ENCODE peak calls at places on chromosomes 6 and 20, in five cellular contexts. Y is A549, M is lung, E is lower lobe of right lung, L is pancreas. U is an unnamed sample.

GRCh38 chr20:48763183-48764030 is 64.4 kb downstream of the PREX1 start:
- ATAC-seq in Y (no peak), M (no peak), E (peak), L (no peak), U (peak)

GRCh38 chr20:57006411-57007170 is 259.9 kb downstream of the BMP7 start:
- ATAC-seq in Y (peak), M (no peak), E (no peak), L (no peak), U (no peak)

GRCh38 chr6:78909391-78909790 is 42.0 kb downstream of the IRAK1BP1 start:
- ATAC-seq in Y (no peak), M (no peak), E (peak), L (peak), U (peak)

GRCh38 chr6:340991-341827 is 48.9 kb downstream of the DUSP22 start:
- ATAC-seq in Y (no peak), M (peak), E (peak), L (peak), U (peak)

GRCh38 chr20:25543068-25543467 is 42.3 kb downstream of the NINL start:
- ATAC-seq in Y (peak), M (no peak), E (no peak), L (no peak), U (no peak)

GRCh38 chr6:41498968-41499599 is 47.1 kb upstream of the FOXP4 start:
- ATAC-seq in Y (no peak), M (no peak), E (no peak), L (peak), U (no peak)

GRCh38 chr6:32113386-32114352 is 4.5 kb upstream of the TNXB start:
- ATAC-seq in Y (peak), M (peak), E (peak), L (peak), U (peak)

GRCh38 chr6:24891004-24891403 is 44.8 kb downstream of the RIPOR2 start:
- ATAC-seq in Y (no peak), M (no peak), E (no peak), L (no peak), U (no peak)

GRCh38 chr20:972256-972655 is 29.9 kb downstream of the RSPO4 start:
- ATAC-seq in Y (peak), M (no peak), E (no peak), L (no peak), U (no peak)

GRCh38 chr20:58869662-58870227 is 17.2 kb downstream of the GNAS start:
- ATAC-seq in Y (peak), M (no peak), E (no peak), L (no peak), U (no peak)

GRCh38 chr6:96491926-96492325 is 29.7 kb upstream of the UFL1 start:
- ATAC-seq in Y (no peak), M (no peak), E (no peak), L (no peak), U (no peak)

GRCh38 chr6:42200035-42200434 is 5.3 kb upstream of the GUCA1B start:
- ATAC-seq in Y (peak), M (peak), E (peak), L (peak), U (peak)

GRCh38 chr20:21862958-21863357 is 157.5 kb downstream of the PAX1 start:
- ATAC-seq in Y (no peak), M (no peak), E (peak), L (no peak), U (no peak)

GRCh38 chr6:158777510-158777909 is 41.7 kb downstream of the EZR start:
- ATAC-seq in Y (no peak), M (no peak), E (no peak), L (no peak), U (no peak)

GRCh38 chr6:4849628-4850027 is 73.4 kb downstream of the CDYL start:
- ATAC-seq in Y (no peak), M (no peak), E (no peak), L (no peak), U (no peak)

GRCh38 chr20:45872626-45873025 is 8.4 kb upstream of the ZSWIM1 start:
- ATAC-seq in Y (no peak), M (no peak), E (no peak), L (no peak), U (no peak)

GRCh38 chr20:57133926-57134650 is 132.4 kb downstream of the BMP7 start:
- ATAC-seq in Y (no peak), M (no peak), E (no peak), L (no peak), U (no peak)

GRCh38 chr6:115634899-115635298 is 425.8 kb downstream of the FRK start:
- ATAC-seq in Y (no peak), M (no peak), E (no peak), L (no peak), U (no peak)
- TF ChIP-seq CTCF in Y (no peak), M (no peak), E (no peak), L (no peak), U (no peak)

DNA sequence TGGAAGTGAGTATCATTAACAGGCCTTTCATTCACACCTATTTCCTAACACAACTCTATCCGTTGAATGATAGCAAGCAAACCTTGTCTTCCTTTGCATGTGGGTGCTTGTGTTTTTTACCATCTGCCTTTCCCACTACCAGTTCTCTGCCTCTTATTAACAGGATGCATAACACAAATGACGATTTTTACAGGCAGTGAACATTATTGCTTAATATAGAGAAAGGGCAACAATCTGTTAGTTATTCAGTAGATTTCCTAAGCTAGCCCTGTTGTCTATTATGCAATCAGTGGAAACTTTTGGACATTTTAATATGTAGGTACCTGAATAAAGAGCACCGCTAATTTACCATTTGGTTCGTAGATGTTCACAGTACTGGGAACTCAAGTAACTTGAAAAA is 348.8 kb upstream of the PLCB4 start:
- ATAC-seq in Y (no peak), M (no peak), E (no peak), L (no peak), U (no peak)
- H3K27ac ChIP-seq in Y (no peak), M (no peak), E (no peak), L (no peak), U (peak)

DNA sequence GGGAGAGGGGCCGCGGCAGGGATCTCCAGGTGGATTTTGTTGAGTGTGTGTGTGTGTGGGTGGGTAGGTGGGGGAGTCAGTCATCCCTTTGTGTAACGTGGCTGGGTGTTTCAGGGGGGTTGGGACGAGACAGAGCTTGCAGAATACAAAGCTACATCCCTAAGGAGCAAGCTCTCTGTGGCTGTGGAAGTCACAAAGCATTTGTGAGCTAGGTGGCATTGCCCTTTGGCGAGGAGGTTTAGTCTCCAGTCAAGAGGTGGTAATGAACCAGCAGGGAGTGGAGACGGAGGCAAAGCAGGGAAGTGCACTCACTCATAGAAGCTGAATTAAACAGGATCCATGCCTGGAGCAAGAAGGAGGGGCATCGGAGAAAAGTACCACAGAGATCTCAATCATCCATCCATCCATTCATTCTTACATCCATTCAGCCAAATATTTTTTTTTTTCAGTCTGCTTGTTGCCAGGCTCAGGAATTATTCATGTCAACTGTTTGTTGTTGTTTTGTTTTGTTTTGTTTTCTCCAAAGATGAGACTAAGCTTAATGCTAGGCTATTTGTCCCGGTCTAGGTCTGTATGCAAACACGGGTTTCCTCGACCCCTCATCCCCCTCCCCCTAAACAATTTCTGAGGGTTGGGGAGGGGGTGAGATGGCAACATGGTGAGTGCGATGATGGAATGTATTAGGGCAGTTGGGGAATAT is 913 bp downstream of the HCRTR2 start:
- ATAC-seq in Y (no peak), M (no peak), E (no peak), L (no peak), U (no peak)
- H3K4me3 ChIP-seq in Y (no peak), M (no peak), E (no peak), L (no peak), U (peak)

DNA sequence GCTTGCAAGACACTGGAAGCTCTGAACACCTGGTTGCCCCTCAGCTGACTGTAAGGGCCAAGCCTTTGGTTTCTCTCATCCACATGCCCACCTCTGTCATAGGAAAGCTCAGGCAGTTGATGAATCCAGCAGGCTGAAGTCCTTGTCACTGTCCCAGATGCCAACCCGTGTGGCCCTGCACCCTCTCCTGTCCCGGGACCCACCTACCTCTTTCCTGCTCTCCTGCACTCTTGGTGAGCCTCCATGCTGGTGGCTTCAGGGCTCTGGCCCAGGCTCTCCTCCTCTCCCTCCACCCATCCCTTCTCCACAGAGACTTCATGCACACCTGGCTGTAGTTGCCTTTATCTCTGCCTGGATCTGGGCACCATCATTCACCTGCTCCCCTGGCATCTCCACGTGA is 4.0 kb upstream of the GID8 start:
- ATAC-seq in Y (no peak), M (no peak), E (no peak), L (no peak), U (no peak)
- TF ChIP-seq CTCF in Y (no peak), M (no peak), E (no peak), L (no peak), U (no peak)

GRCh38 chr6:155364844-155365437 is 50.7 kb upstream of the TFB1M start:
- ATAC-seq in Y (no peak), M (peak), E (peak), L (no peak), U (no peak)
- H3K27ac ChIP-seq in Y (no peak), M (no peak), E (no peak), L (no peak), U (no peak)